ENCODE peak calls at places on chromosomes 4 and X, in nine cellular contexts. G is nephron progenitor cell, J is fibroblast of the aortic adventitia, H is non-pigmented ciliary epithelial cell, L is AG08395, T is iPS-NIHi11, S is NCI-H2171, Q is EH, U is NCI-H2081. Y is an unnamed sample.

GRCh38 chr4:98822144-98822543 is 106.8 kb downstream of the EIF4E start:
- DNase-seq in G (no peak), J (no peak), H (no peak), L (no peak), T (no peak), S (no peak), Q (no peak), U (no peak), Y (no peak)

GRCh38 chr4:47839259-47839658 is 1.4 kb upstream of the CORIN start:
- DNase-seq in G (no peak), J (peak), H (no peak), L (no peak), T (no peak), S (no peak), Q (peak), U (no peak), Y (peak)

GRCh38 chrX:151359931-151360871 is 36.8 kb upstream of the VMA21 start:
- DNase-seq in G (peak), J (peak), H (no peak), L (peak), T (peak), S (no peak), Q (peak), U (no peak), Y (no peak)

GRCh38 chr4:26860922-26861433 is 337 bp downstream of the STIM2 start:
- DNase-seq in G (peak), J (no peak), H (no peak), L (peak), T (peak), S (no peak), Q (peak), U (peak), Y (peak)

GRCh38 chr4:150366487-150366999 is 215.4 kb upstream of the MAB21L2 start:
- DNase-seq in G (peak), J (no peak), H (no peak), L (no peak), T (peak), S (no peak), Q (no peak), U (peak), Y (no peak)

GRCh38 chrX:10496345-10496965 is 123.9 kb downstream of the MID1 start:
- DNase-seq in G (no peak), J (peak), H (peak), L (peak), T (no peak), S (no peak), Q (peak), U (no peak), Y (peak)

GRCh38 chr4:8393593-8394038 is 46.9 kb downstream of the ACOX3 start:
- DNase-seq in G (no peak), J (peak), H (peak), L (peak), T (peak), S (no peak), Q (peak), U (no peak), Y (peak)

GRCh38 chr4:141900841-141901240 is 264.5 kb downstream of the IL15 start:
- DNase-seq in G (no peak), J (no peak), H (no peak), L (no peak), T (no peak), S (no peak), Q (no peak), U (no peak), Y (no peak)

GRCh38 chrX:111086521-111087127 is 9.4 kb upstream of the PAK3 start:
- DNase-seq in G (no peak), J (no peak), H (no peak), L (no peak), T (no peak), S (no peak), Q (no peak), U (peak), Y (no peak)

GRCh38 chrX:17529349-17529748 is 154.3 kb downstream of the NHS start:
- DNase-seq in G (no peak), J (no peak), H (no peak), L (no peak), T (no peak), S (no peak), Q (no peak), U (no peak), Y (no peak)

GRCh38 chr4:646460-646859 is 21.1 kb downstream of the PDE6B start:
- DNase-seq in G (no peak), J (no peak), H (no peak), L (no peak), T (no peak), S (no peak), Q (no peak), U (no peak), Y (no peak)

GRCh38 chrX:152813211-152813610 is 17.3 kb downstream of the CETN2 start:
- DNase-seq in G (no peak), J (no peak), H (no peak), L (no peak), T (no peak), S (no peak), Q (peak), U (no peak), Y (no peak)

GRCh38 chrX:65644621-65645287 is 22.7 kb upstream of the MSN start:
- DNase-seq in G (no peak), J (peak), H (no peak), L (peak), T (peak), S (no peak), Q (peak), U (no peak), Y (peak)

Y was measured in NCI-H226.